ENCODE peak calls at places on chromosome 21, in four cellular contexts. W is A549, S is IMR-90, V is K562. E is an unnamed sample.
A peak's percentile ranks its signal among the peaks of the same experiment; 100 is the strongest.

GRCh38 chr21:46093668-46094400 is 4.1 kb upstream of the COL6A2 start:
- DNase-seq in S (no peak), V (no peak), W (no peak), E (no peak)

GRCh38 chr21:17250651-17251294 is 262.1 kb upstream of the CXADR start:
- DNase-seq in V (no peak), S (no peak), W (no peak), E (peak; percentile 42)

GRCh38 chr21:43574741-43575465 is 84.4 kb downstream of the HSF2BP start:
- DNase-seq in S (no peak), W (no peak), V (no peak), E (no peak)

GRCh38 chr21:15015622-15016471 is 49.0 kb downstream of the NRIP1 start:
- DNase-seq in V (no peak), W (peak; percentile 40), S (peak; percentile 91), E (no peak)

GRCh38 chr21:45248893-45249381 is 38.8 kb downstream of the POFUT2 start:
- DNase-seq in V (no peak), S (peak; percentile 15), W (no peak), E (no peak)

GRCh38 chr21:46493828-46494227 is 35.1 kb downstream of the DIP2A start:
- DNase-seq in V (no peak), S (no peak), W (no peak), E (no peak)

GRCh38 chr21:46156378-46156645 is 933 bp upstream of the FTCD start:
- DNase-seq in V (no peak), W (no peak), S (no peak), E (no peak)

GRCh38 chr21:41167348-41168342 is at the start of gene BACE2:
- DNase-seq in V (peak; percentile 49), S (peak; percentile 68), W (peak; percentile 72), E (peak; percentile 72)

GRCh38 chr21:44647222-44647552 is 973 bp downstream of the KRTAP10-11 start:
- DNase-seq in W (no peak), V (no peak), S (no peak), E (no peak)

GRCh38 chr21:18041012-18041411 is 203.6 kb upstream of the CHODL start:
- DNase-seq in V (peak; percentile 2), W (peak; percentile 0), S (no peak), E (peak; percentile 38)

GRCh38 chr21:15539376-15539775 is 190.4 kb upstream of the USP25 start:
- DNase-seq in S (no peak), W (no peak), V (no peak), E (no peak)

GRCh38 chr21:27300770-27301169 is 333.9 kb upstream of the ADAMTS5 start:
- DNase-seq in S (peak; percentile 89), W (no peak), V (no peak), E (no peak)

GRCh38 chr21:45580576-45581321 is 38.5 kb upstream of the SLC19A1 start:
- DNase-seq in S (no peak), V (no peak), W (no peak), E (no peak)

GRCh38 chr21:41559658-41560599 is 52.0 kb upstream of the TMPRSS2 start:
- DNase-seq in W (no peak), V (no peak), S (no peak), E (no peak)

GRCh38 chr21:27771938-27772505 is 805.1 kb upstream of the ADAMTS5 start:
- DNase-seq in V (no peak), S (no peak), W (no peak), E (no peak)

GRCh38 chr21:28247454-28248020 is 745.1 kb downstream of the LTN1 start:
- DNase-seq in S (no peak), W (no peak), V (no peak), E (no peak)

GRCh38 chr21:26686278-26686677 is 113.2 kb upstream of the CYYR1 start:
- DNase-seq in W (peak; percentile 41), S (peak; percentile 44), V (no peak), E (peak; percentile 20)

GRCh38 chr21:25118648-25119047 is 488.6 kb downstream of the MRPL39 start:
- DNase-seq in V (no peak), S (no peak), W (no peak), E (no peak)

GRCh38 chr21:16522512-16522911 is 792.7 kb downstream of the USP25 start:
- DNase-seq in V (no peak), S (peak; percentile 83), W (no peak), E (no peak)

GRCh38 chr21:45407629-45408247 is 2.8 kb downstream of the COL18A1 start:
- DNase-seq in W (no peak), V (no peak), S (no peak), E (no peak)

GRCh38 chr21:25107708-25108107 is 499.6 kb downstream of the MRPL39 start:
- DNase-seq in S (peak; percentile 94), V (no peak), W (no peak), E (no peak)

GRCh38 chr21:25934771-25935224 is 200.0 kb downstream of the GABPA start:
- DNase-seq in S (peak; percentile 99), V (no peak), W (peak; percentile 58), E (no peak)

GRCh38 chr21:27258756-27259429 is 292.0 kb upstream of the ADAMTS5 start:
- DNase-seq in W (no peak), V (no peak), S (no peak), E (no peak)

GRCh38 chr21:44067011-44067839 is 40.0 kb upstream of the PWP2 start:
- DNase-seq in S (no peak), W (no peak), V (peak; percentile 58), E (no peak)

GRCh38 chr21:35738342-35738961 is 321.9 kb downstream of the SETD4 start:
- DNase-seq in W (peak; percentile 2), V (no peak), S (peak; percentile 4), E (no peak)
- TF ChIP-seq BHLHE40 in W (no peak), V (no peak), S (no peak), E (no peak)

DNA sequence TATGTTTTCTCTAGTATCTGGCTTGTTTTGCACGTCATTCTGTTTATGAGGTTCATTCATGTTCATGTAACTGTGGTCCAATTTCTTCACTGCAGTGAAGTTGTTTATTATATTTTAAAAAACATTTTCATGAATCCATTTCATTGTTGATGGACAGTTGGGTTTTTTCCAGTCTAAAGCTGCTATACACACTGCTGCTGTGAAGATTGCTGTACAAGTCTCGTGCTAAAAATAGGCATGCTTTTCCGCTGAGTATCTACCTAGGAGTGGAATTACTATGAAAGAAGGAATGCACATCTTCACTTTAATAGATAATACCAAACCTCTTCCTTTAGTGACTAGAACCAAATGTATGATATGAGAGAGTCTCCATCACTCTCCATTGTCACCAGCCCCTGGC is 49.0 kb upstream of the ETS2 start:
- DNase-seq in S (peak; percentile 92), W (peak; percentile 52), V (no peak), E (no peak)
- TF ChIP-seq BHLHE40 in S (peak; percentile 97), W (no peak), V (no peak), E (no peak)

DNA sequence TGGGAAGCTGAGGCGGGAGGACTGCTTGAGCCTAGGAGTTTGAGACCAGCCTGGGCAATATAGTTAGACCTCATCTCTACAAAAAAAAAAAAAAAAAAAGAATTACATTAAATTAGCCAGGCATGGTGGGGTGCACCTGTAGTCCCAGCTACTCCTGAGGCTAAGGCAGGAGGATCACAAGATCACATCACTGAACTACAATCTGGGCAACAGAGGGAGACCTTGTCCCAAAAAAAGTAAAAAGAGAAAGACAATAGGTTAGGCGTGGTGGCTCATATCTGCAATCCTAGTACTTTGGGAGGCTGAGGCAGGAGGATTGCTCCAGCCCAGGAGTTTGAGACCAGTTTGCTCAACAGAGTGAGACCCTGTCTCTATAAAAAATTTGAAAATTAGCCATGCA is 130.3 kb downstream of the TIAM1 start:
- DNase-seq in S (no peak), V (no peak), W (no peak), E (no peak)
- TF ChIP-seq BHLHE40 in S (no peak), V (no peak), W (no peak), E (no peak)

GRCh38 chr21:30714436-30714835 is 4.1 kb downstream of the KRTAP21-3 start:
- DNase-seq in S (no peak), W (no peak), V (no peak), E (no peak)

GRCh38 chr21:30717105-30717504 is 1.5 kb downstream of the KRTAP21-3 start:
- DNase-seq in S (no peak), W (no peak), V (no peak), E (no peak)

GRCh38 chr21:30718239-30718909 is at the start of gene KRTAP21-3:
- DNase-seq in V (no peak), W (no peak), S (no peak), E (no peak)

GRCh38 chr21:30713786-30714185 is 4.8 kb downstream of the KRTAP21-3 start:
- DNase-seq in S (no peak), W (no peak), V (no peak), E (no peak)

DNA sequence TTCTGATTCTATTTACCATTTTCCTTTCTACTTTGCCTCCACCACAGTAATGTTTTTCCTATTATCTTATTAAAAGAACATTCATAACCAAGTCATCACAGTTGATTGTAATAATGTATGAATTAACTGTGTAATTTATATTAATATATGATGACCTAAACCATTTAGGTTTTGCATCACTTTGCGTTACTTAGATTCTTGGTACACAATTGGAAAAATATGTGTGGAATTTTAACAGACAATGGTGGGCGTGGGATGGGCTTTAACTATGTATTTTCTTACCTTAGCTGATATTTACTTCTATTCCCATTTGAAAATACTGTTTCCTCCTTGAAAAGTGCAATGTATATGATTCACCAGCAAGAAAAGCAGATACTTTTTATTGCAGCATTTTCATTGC is 3.6 kb downstream of the KRTAP21-3 start:
- DNase-seq in V (no peak), W (no peak), S (no peak), E (no peak)
- TF ChIP-seq BHLHE40 in V (no peak), W (no peak), S (no peak), E (no peak)

GRCh38 chr21:35478096-35479080 is 429.3 kb upstream of the RUNX1 start:
- DNase-seq in S (peak; percentile 24), W (no peak), V (no peak), E (no peak)
- TF ChIP-seq BHLHE40 in S (no peak), W (no peak), V (no peak), E (no peak)

GRCh38 chr21:42567181-42567560 is 53.5 kb downstream of the SLC37A1 start:
- DNase-seq in W (no peak), V (no peak), S (no peak), E (no peak)
- TF ChIP-seq BHLHE40 in W (no peak), V (no peak), S (no peak), E (no peak)

DNA sequence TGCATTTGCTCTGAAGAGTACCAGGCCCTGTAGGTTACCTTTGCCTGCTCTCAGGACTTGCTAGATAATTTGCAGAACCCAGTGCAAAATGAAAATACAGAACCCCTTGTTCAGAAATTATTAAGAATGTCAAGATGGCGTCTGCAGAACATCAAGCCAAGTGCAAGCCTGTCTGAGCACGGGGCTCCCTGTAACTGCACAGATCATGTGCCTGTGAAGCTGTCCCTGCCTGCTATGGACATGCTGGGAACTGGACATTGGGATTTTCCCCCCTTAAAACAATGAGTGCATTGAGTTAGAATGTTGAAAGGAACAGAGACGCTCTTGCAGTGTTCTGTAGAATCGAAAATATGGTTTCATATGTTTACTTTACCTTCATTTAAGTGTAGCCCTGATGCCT is 2.9 kb downstream of the CLDN14 start:
- DNase-seq in S (no peak), W (no peak), V (no peak), E (no peak)
- TF ChIP-seq BHLHE40 in S (no peak), W (no peak), V (no peak), E (no peak)

DNA sequence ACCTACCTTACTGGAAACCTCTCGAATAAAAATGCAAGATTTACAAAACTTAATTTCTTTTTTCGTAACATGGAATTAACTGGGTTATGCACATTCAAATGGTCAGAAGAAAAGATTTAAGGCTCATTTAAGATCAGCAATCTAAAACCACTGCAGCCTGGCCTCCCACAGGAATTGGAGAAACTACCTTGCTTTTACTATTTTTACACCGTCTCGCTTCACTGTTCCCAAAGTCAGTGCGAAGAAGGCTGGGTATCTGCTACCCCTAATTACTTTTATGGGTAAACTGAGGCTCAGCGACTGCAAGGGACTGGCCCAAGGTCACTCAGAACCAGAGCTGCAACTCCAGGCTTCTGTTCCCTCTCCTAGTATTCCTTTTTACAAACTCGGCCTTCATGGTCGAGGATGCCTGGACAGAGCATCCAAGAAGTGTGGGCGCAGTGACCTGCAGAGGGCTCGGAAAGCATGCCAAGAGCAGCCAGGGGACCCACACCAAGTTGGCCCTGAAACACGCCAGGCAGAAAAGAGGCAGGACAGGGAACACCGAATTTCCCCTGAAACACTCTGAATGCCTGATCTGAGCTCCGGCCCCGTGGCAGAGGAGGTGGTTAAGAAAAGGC is 931 bp downstream of the PAXBP1 start:
- DNase-seq in V (peak; percentile 17), W (peak; percentile 5), S (peak; percentile 8), E (no peak)
- TF ChIP-seq BHLHE40 in V (no peak), W (no peak), S (no peak), E (no peak)